ENCODE peak calls at places on chromosomes 13 and 19, in four cellular contexts. V is effector CD4-positive, alpha-beta T cell; N is NCI-H2171; P is tibial artery. E is an unnamed sample.

GRCh38 chr19:48341006-48341405 is 15.7 kb downstream of the EMP3 start:
- DNase-seq in V (no peak), N (peak), P (no peak), E (no peak)

GRCh38 chr13:111361046-111361872 is 40.8 kb downstream of the TEX29 start:
- DNase-seq in P (no peak), N (no peak), V (no peak), E (no peak)

GRCh38 chr19:47152205-47152604 is 21.6 kb downstream of the SAE1 start:
- DNase-seq in V (no peak), P (no peak), N (no peak), E (no peak)

GRCh38 chr19:1295169-1296012 is 9.7 kb downstream of the EFNA2 start:
- DNase-seq in P (no peak), V (peak), N (no peak), E (peak)

GRCh38 chr19:10533656-10534386 is 9.9 kb upstream of the ATG4D start:
- DNase-seq in N (no peak), P (no peak), V (no peak), E (no peak)

GRCh38 chr13:112545866-112546265 is 42.1 kb downstream of the TUBGCP3 start:
- DNase-seq in P (no peak), N (no peak), V (no peak), E (no peak)

GRCh38 chr19:17097593-17098126 is 22.1 kb downstream of the MYO9B start:
- DNase-seq in P (no peak), V (no peak), N (no peak), E (no peak)

GRCh38 chr13:31380728-31381127 is 181.0 kb downstream of the B3GLCT start:
- DNase-seq in N (no peak), V (no peak), P (no peak), E (no peak)

GRCh38 chr19:10226376-10227214 is 4.5 kb downstream of the S1PR2 start:
- DNase-seq in P (peak), N (no peak), V (no peak), E (no peak)

E was measured in NAMALWA.